ENCODE peak calls at places on chromosomes 7 and 10, in nine cellular contexts. One of them, this sample, is unnamed. For H3K36me3, the result is how much of the 10 kb centered on the place peaks cover.

GRCh38 chr10:78916227-78916626 is 152.5 kb upstream of the ZMIZ1 start:
- DNase-seq in tibial artery: no peak
- DNase-seq in CD8-positive, alpha-beta T cell: no peak
- DNase-seq in bronchial epithelial cell: no peak
- DNase-seq in effector memory CD4-positive, alpha-beta T cell: no peak
- DNase-seq in mesenchymal stem cell: no peak
- DNase-seq in heart right ventricle: no peak
- DNase-seq in stomach: no peak
- DNase-seq in cardiac muscle cell: no peak
- DNase-seq in this sample: no peak

GRCh38 chr10:77104459-77104980 is 533.1 kb downstream of the KCNMA1 start:
- DNase-seq in mesenchymal stem cell: peak
- DNase-seq in heart right ventricle: peak
- DNase-seq in stomach: no peak
- DNase-seq in effector memory CD4-positive, alpha-beta T cell: no peak
- DNase-seq in bronchial epithelial cell: peak
- DNase-seq in tibial artery: peak
- DNase-seq in CD8-positive, alpha-beta T cell: no peak
- DNase-seq in cardiac muscle cell: no peak
- DNase-seq in this sample: no peak

GRCh38 chr10:124636271-124636993 is 107.7 kb downstream of the FAM53B start:
- DNase-seq in heart right ventricle: peak
- DNase-seq in cardiac muscle cell: no peak
- DNase-seq in CD8-positive, alpha-beta T cell: peak
- DNase-seq in effector memory CD4-positive, alpha-beta T cell: no peak
- DNase-seq in bronchial epithelial cell: no peak
- DNase-seq in mesenchymal stem cell: no peak
- DNase-seq in stomach: no peak
- DNase-seq in tibial artery: no peak
- DNase-seq in this sample: peak

GRCh38 chr7:141362580-141363435 is 188.4 kb upstream of the AGK start:
- DNase-seq in mesenchymal stem cell: peak
- DNase-seq in heart right ventricle: no peak
- DNase-seq in cardiac muscle cell: peak
- DNase-seq in stomach: no peak
- DNase-seq in bronchial epithelial cell: peak
- DNase-seq in effector memory CD4-positive, alpha-beta T cell: no peak
- DNase-seq in tibial artery: no peak
- DNase-seq in CD8-positive, alpha-beta T cell: no peak
- DNase-seq in this sample: no peak

GRCh38 chr10:98312816-98313215 is 44.8 kb upstream of the LOXL4 start:
- DNase-seq in bronchial epithelial cell: no peak
- DNase-seq in stomach: no peak
- DNase-seq in mesenchymal stem cell: peak
- DNase-seq in CD8-positive, alpha-beta T cell: no peak
- DNase-seq in effector memory CD4-positive, alpha-beta T cell: no peak
- DNase-seq in heart right ventricle: no peak
- DNase-seq in tibial artery: no peak
- DNase-seq in cardiac muscle cell: no peak
- DNase-seq in this sample: peak

GRCh38 chr7:90455163-90456030 is 14.0 kb upstream of the PTTG1IP2 start:
- DNase-seq in tibial artery: no peak
- DNase-seq in stomach: no peak
- DNase-seq in CD8-positive, alpha-beta T cell: no peak
- DNase-seq in effector memory CD4-positive, alpha-beta T cell: no peak
- DNase-seq in cardiac muscle cell: peak
- DNase-seq in heart right ventricle: no peak
- DNase-seq in bronchial epithelial cell: peak
- DNase-seq in mesenchymal stem cell: peak
- DNase-seq in this sample: peak

GRCh38 chr7:140176271-140176701 is 497 bp downstream of the KDM7A start:
- DNase-seq in CD8-positive, alpha-beta T cell: peak
- DNase-seq in heart right ventricle: peak
- DNase-seq in tibial artery: no peak
- DNase-seq in stomach: peak
- DNase-seq in bronchial epithelial cell: no peak
- DNase-seq in mesenchymal stem cell: peak
- DNase-seq in cardiac muscle cell: peak
- DNase-seq in effector memory CD4-positive, alpha-beta T cell: no peak
- DNase-seq in this sample: no peak

GRCh38 chr10:128049226-128050010 is 76.8 kb downstream of the MKI67 start:
- DNase-seq in cardiac muscle cell: no peak
- DNase-seq in stomach: no peak
- DNase-seq in tibial artery: no peak
- DNase-seq in heart right ventricle: no peak
- DNase-seq in CD8-positive, alpha-beta T cell: no peak
- DNase-seq in bronchial epithelial cell: no peak
- DNase-seq in mesenchymal stem cell: no peak
- DNase-seq in effector memory CD4-positive, alpha-beta T cell: no peak
- DNase-seq in this sample: no peak

GRCh38 chr10:124728830-124729661 is 15.1 kb downstream of the FAM53B start:
- DNase-seq in CD8-positive, alpha-beta T cell: no peak
- DNase-seq in heart right ventricle: no peak
- DNase-seq in mesenchymal stem cell: peak
- DNase-seq in tibial artery: peak
- DNase-seq in bronchial epithelial cell: no peak
- DNase-seq in cardiac muscle cell: no peak
- DNase-seq in effector memory CD4-positive, alpha-beta T cell: no peak
- DNase-seq in stomach: no peak
- DNase-seq in this sample: no peak

GRCh38 chr10:70714245-70714644 is 41.9 kb downstream of the ADAMTS14 start:
- DNase-seq in effector memory CD4-positive, alpha-beta T cell: no peak
- DNase-seq in CD8-positive, alpha-beta T cell: no peak
- DNase-seq in cardiac muscle cell: no peak
- DNase-seq in bronchial epithelial cell: peak
- DNase-seq in heart right ventricle: no peak
- DNase-seq in tibial artery: no peak
- DNase-seq in mesenchymal stem cell: no peak
- DNase-seq in stomach: no peak
- DNase-seq in this sample: no peak

GRCh38 chr10:78843495-78843894 is 225.3 kb upstream of the ZMIZ1 start:
- DNase-seq in cardiac muscle cell: no peak
- DNase-seq in mesenchymal stem cell: no peak
- DNase-seq in CD8-positive, alpha-beta T cell: no peak
- DNase-seq in bronchial epithelial cell: no peak
- DNase-seq in tibial artery: no peak
- DNase-seq in stomach: no peak
- DNase-seq in effector memory CD4-positive, alpha-beta T cell: no peak
- DNase-seq in heart right ventricle: no peak
- DNase-seq in this sample: no peak

GRCh38 chr10:127990846-127991542 is 84.1 kb downstream of the PTPRE start:
- DNase-seq in tibial artery: no peak
- DNase-seq in bronchial epithelial cell: peak
- DNase-seq in CD8-positive, alpha-beta T cell: peak
- DNase-seq in stomach: no peak
- DNase-seq in effector memory CD4-positive, alpha-beta T cell: no peak
- DNase-seq in heart right ventricle: no peak
- DNase-seq in mesenchymal stem cell: peak
- DNase-seq in cardiac muscle cell: no peak
- DNase-seq in this sample: no peak

GRCh38 chr7:154862153-154862791 is 140.7 kb downstream of the PAXIP1 start:
- DNase-seq in cardiac muscle cell: no peak
- DNase-seq in tibial artery: peak
- DNase-seq in bronchial epithelial cell: no peak
- DNase-seq in heart right ventricle: no peak
- DNase-seq in effector memory CD4-positive, alpha-beta T cell: no peak
- DNase-seq in CD8-positive, alpha-beta T cell: no peak
- DNase-seq in stomach: no peak
- DNase-seq in mesenchymal stem cell: no peak
- DNase-seq in this sample: no peak

GRCh38 chr7:138282997-138283396 is 177.1 kb upstream of the TRIM24 start:
- DNase-seq in stomach: no peak
- DNase-seq in effector memory CD4-positive, alpha-beta T cell: no peak
- DNase-seq in CD8-positive, alpha-beta T cell: no peak
- DNase-seq in mesenchymal stem cell: no peak
- DNase-seq in bronchial epithelial cell: no peak
- DNase-seq in heart right ventricle: no peak
- DNase-seq in tibial artery: no peak
- DNase-seq in cardiac muscle cell: no peak
- DNase-seq in this sample: no peak

GRCh38 chr7:106599343-106599698 is 61.6 kb downstream of the CCDC71L start:
- DNase-seq in heart right ventricle: no peak
- DNase-seq in effector memory CD4-positive, alpha-beta T cell: no peak
- DNase-seq in mesenchymal stem cell: no peak
- DNase-seq in stomach: no peak
- DNase-seq in CD8-positive, alpha-beta T cell: no peak
- DNase-seq in cardiac muscle cell: no peak
- DNase-seq in tibial artery: no peak
- DNase-seq in bronchial epithelial cell: peak
- DNase-seq in this sample: no peak
- H3K4me3 ChIP-seq in heart right ventricle: no peak
- H3K4me3 ChIP-seq in effector memory CD4-positive, alpha-beta T cell: no peak
- H3K4me3 ChIP-seq in mesenchymal stem cell: no peak
- H3K4me3 ChIP-seq in stomach: no peak
- H3K4me3 ChIP-seq in CD8-positive, alpha-beta T cell: no peak
- H3K4me3 ChIP-seq in cardiac muscle cell: no peak
- H3K4me3 ChIP-seq in tibial artery: no peak
- H3K4me3 ChIP-seq in bronchial epithelial cell: no peak
- H3K4me3 ChIP-seq in this sample: no peak

GRCh38 chr7:30998180-30998579 is 34.4 kb downstream of the GHRHR start:
- DNase-seq in cardiac muscle cell: no peak
- DNase-seq in mesenchymal stem cell: no peak
- DNase-seq in bronchial epithelial cell: no peak
- DNase-seq in heart right ventricle: peak
- DNase-seq in stomach: no peak
- DNase-seq in tibial artery: no peak
- DNase-seq in effector memory CD4-positive, alpha-beta T cell: no peak
- DNase-seq in CD8-positive, alpha-beta T cell: no peak
- DNase-seq in this sample: no peak
- H3K36me3 ChIP-seq in cardiac muscle cell: under half
- H3K36me3 ChIP-seq in mesenchymal stem cell: under half
- H3K36me3 ChIP-seq in bronchial epithelial cell: under half
- H3K36me3 ChIP-seq in heart right ventricle: under half
- H3K36me3 ChIP-seq in stomach: under half
- H3K36me3 ChIP-seq in tibial artery: under half
- H3K36me3 ChIP-seq in effector memory CD4-positive, alpha-beta T cell: under half
- H3K36me3 ChIP-seq in CD8-positive, alpha-beta T cell: under half
- H3K36me3 ChIP-seq in this sample: under half

GRCh38 chr7:2803342-2803692 is 40.8 kb downstream of the GNA12 start:
- DNase-seq in cardiac muscle cell: no peak
- DNase-seq in heart right ventricle: no peak
- DNase-seq in effector memory CD4-positive, alpha-beta T cell: no peak
- DNase-seq in mesenchymal stem cell: no peak
- DNase-seq in stomach: no peak
- DNase-seq in tibial artery: no peak
- DNase-seq in CD8-positive, alpha-beta T cell: no peak
- DNase-seq in bronchial epithelial cell: no peak
- DNase-seq in this sample: no peak
- H3K4me3 ChIP-seq in cardiac muscle cell: no peak
- H3K4me3 ChIP-seq in heart right ventricle: no peak
- H3K4me3 ChIP-seq in effector memory CD4-positive, alpha-beta T cell: no peak
- H3K4me3 ChIP-seq in mesenchymal stem cell: no peak
- H3K4me3 ChIP-seq in stomach: no peak
- H3K4me3 ChIP-seq in tibial artery: peak
- H3K4me3 ChIP-seq in CD8-positive, alpha-beta T cell: no peak
- H3K4me3 ChIP-seq in bronchial epithelial cell: no peak
- H3K4me3 ChIP-seq in this sample: no peak

DNA sequence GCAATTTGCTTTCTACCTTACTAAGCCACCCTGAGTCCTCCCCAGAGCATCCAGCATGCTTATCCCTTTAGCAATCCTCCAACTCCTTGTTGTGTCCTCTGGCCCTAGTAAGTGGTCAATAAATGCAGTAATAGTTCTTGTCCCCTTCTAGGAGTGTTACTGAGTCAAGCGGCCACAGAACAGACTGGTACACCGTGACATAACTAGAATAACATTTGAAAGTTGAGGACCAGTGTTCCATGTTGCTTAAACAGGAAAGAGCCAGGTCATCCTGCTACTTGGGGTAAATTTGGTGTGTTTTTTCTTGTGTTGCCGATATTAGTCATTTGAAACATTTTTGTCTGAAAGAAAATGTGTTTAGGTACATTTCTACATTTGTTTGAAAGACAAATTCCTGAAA is 4.8 kb upstream of the CDK6 start:
- DNase-seq in cardiac muscle cell: no peak
- DNase-seq in CD8-positive, alpha-beta T cell: no peak
- DNase-seq in stomach: no peak
- DNase-seq in mesenchymal stem cell: no peak
- DNase-seq in bronchial epithelial cell: no peak
- DNase-seq in heart right ventricle: no peak
- DNase-seq in effector memory CD4-positive, alpha-beta T cell: no peak
- DNase-seq in tibial artery: no peak
- DNase-seq in this sample: no peak
- H3K36me3 ChIP-seq in cardiac muscle cell: under half
- H3K36me3 ChIP-seq in CD8-positive, alpha-beta T cell: under half
- H3K36me3 ChIP-seq in stomach: under half
- H3K36me3 ChIP-seq in mesenchymal stem cell: under half
- H3K36me3 ChIP-seq in bronchial epithelial cell: under half
- H3K36me3 ChIP-seq in heart right ventricle: under half
- H3K36me3 ChIP-seq in effector memory CD4-positive, alpha-beta T cell: under half
- H3K36me3 ChIP-seq in tibial artery: under half
- H3K36me3 ChIP-seq in this sample: under half

GRCh38 chr7:98228801-98229200 is 17.6 kb downstream of the BHLHA15 start:
- DNase-seq in effector memory CD4-positive, alpha-beta T cell: no peak
- DNase-seq in stomach: no peak
- DNase-seq in tibial artery: no peak
- DNase-seq in mesenchymal stem cell: no peak
- DNase-seq in CD8-positive, alpha-beta T cell: no peak
- DNase-seq in heart right ventricle: no peak
- DNase-seq in cardiac muscle cell: no peak
- DNase-seq in bronchial epithelial cell: no peak
- DNase-seq in this sample: peak
- H3K4me3 ChIP-seq in effector memory CD4-positive, alpha-beta T cell: no peak
- H3K4me3 ChIP-seq in stomach: no peak
- H3K4me3 ChIP-seq in tibial artery: no peak
- H3K4me3 ChIP-seq in mesenchymal stem cell: no peak
- H3K4me3 ChIP-seq in CD8-positive, alpha-beta T cell: no peak
- H3K4me3 ChIP-seq in heart right ventricle: no peak
- H3K4me3 ChIP-seq in cardiac muscle cell: no peak
- H3K4me3 ChIP-seq in bronchial epithelial cell: no peak
- H3K4me3 ChIP-seq in this sample: no peak

DNA sequence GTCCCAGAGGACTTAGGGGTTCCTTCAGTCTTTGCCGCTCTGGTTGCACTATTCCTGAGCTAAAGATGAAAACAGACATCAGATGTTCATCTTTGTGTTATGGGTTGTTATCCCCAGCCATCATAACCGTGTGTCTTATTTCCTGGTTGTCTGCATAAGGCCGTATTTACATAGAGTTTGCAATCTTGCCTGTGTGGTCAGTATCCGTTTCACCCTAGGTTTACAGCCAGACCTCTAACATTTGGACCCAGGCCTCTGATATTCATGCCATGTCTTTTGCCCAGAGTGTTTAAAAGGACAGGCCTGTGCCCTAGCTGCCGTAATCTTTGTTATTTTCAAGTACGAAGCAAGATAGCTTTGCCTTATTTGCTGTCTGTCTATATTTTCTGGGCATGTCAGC is 26.6 kb downstream of the LRRC4 start:
- DNase-seq in cardiac muscle cell: no peak
- DNase-seq in CD8-positive, alpha-beta T cell: no peak
- DNase-seq in bronchial epithelial cell: no peak
- DNase-seq in stomach: no peak
- DNase-seq in tibial artery: no peak
- DNase-seq in heart right ventricle: no peak
- DNase-seq in mesenchymal stem cell: no peak
- DNase-seq in effector memory CD4-positive, alpha-beta T cell: no peak
- DNase-seq in this sample: no peak
- H3K36me3 ChIP-seq in cardiac muscle cell: under half
- H3K36me3 ChIP-seq in CD8-positive, alpha-beta T cell: under half
- H3K36me3 ChIP-seq in bronchial epithelial cell: under half
- H3K36me3 ChIP-seq in stomach: under half
- H3K36me3 ChIP-seq in tibial artery: under half
- H3K36me3 ChIP-seq in heart right ventricle: under half
- H3K36me3 ChIP-seq in mesenchymal stem cell: under half
- H3K36me3 ChIP-seq in effector memory CD4-positive, alpha-beta T cell: under half
- H3K36me3 ChIP-seq in this sample: under half

GRCh38 chr7:129493555-129493954 is 8.8 kb upstream of the SMKR1 start:
- DNase-seq in stomach: no peak
- DNase-seq in cardiac muscle cell: no peak
- DNase-seq in effector memory CD4-positive, alpha-beta T cell: no peak
- DNase-seq in heart right ventricle: no peak
- DNase-seq in tibial artery: no peak
- DNase-seq in bronchial epithelial cell: peak
- DNase-seq in CD8-positive, alpha-beta T cell: no peak
- DNase-seq in mesenchymal stem cell: peak
- DNase-seq in this sample: no peak
- H3K4me3 ChIP-seq in stomach: no peak
- H3K4me3 ChIP-seq in cardiac muscle cell: no peak
- H3K4me3 ChIP-seq in effector memory CD4-positive, alpha-beta T cell: no peak
- H3K4me3 ChIP-seq in heart right ventricle: no peak
- H3K4me3 ChIP-seq in tibial artery: no peak
- H3K4me3 ChIP-seq in bronchial epithelial cell: no peak
- H3K4me3 ChIP-seq in CD8-positive, alpha-beta T cell: no peak
- H3K4me3 ChIP-seq in mesenchymal stem cell: no peak
- H3K4me3 ChIP-seq in this sample: no peak